ENCODE peak calls at places on chromosomes 1 and 21, in four cellular contexts. B is brain microvascular endothelial cell, P is lung, G is H1. E is an unnamed sample.

GRCh38 chr21:39885119-39885848 is 18.0 kb downstream of the PCP4 start:
- DNase-seq in P (no peak), B (no peak), G (no peak), E (no peak)

GRCh38 chr21:34670220-34670961 is 1.6 kb downstream of the CLIC6 start:
- DNase-seq in B (no peak), G (peak; percentile 73), P (no peak), E (peak; percentile 64)

GRCh38 chr1:39925727-39926342 is 24.1 kb upstream of the MYCL start:
- DNase-seq in G (no peak), P (no peak), B (no peak), E (no peak)

GRCh38 chr1:159790237-159790917 is 9.6 kb downstream of the DUSP23 start:
- DNase-seq in P (no peak), G (no peak), B (no peak), E (no peak)

GRCh38 chr1:167054531-167054930 is 35.6 kb downstream of the GPA33 start:
- DNase-seq in P (no peak), B (no peak), G (no peak), E (no peak)

GRCh38 chr1:219155140-219155539 is 18.5 kb upstream of the LYPLAL1 start:
- DNase-seq in P (no peak), G (no peak), B (peak; percentile 6), E (no peak)

GRCh38 chr1:113072141-113072756 is 749 bp upstream of the LRIG2 start:
- DNase-seq in B (no peak), G (no peak), P (no peak), E (no peak)

GRCh38 chr1:61332196-61332753 is 249.9 kb downstream of the NFIA start:
- DNase-seq in P (no peak), B (no peak), G (no peak), E (peak; percentile 51)

GRCh38 chr1:5393146-5393545 is 599.1 kb downstream of the NPHP4 start:
- DNase-seq in P (no peak), B (no peak), G (no peak), E (no peak)

GRCh38 chr1:46369542-46370213 is 24.4 kb upstream of the FAAH start:
- DNase-seq in P (no peak), G (no peak), B (no peak), E (no peak)

GRCh38 chr1:170791941-170792340 is 128.0 kb downstream of the PRRX1 start:
- DNase-seq in G (no peak), B (no peak), P (no peak), E (no peak)

GRCh38 chr1:102566182-102566581 is 542.1 kb downstream of the COL11A1 start:
- DNase-seq in B (no peak), G (no peak), P (no peak), E (no peak)

GRCh38 chr1:18110968-18111367 is 3.4 kb downstream of the IGSF21 start:
- DNase-seq in G (peak; percentile 83), B (no peak), P (no peak), E (no peak)

GRCh38 chr1:159071970-159072582 is 4.5 kb downstream of the AIM2 start:
- DNase-seq in B (peak; percentile 50), P (no peak), G (no peak), E (no peak)

GRCh38 chr1:7388488-7389185 is 382.5 kb upstream of the VAMP3 start:
- DNase-seq in B (peak; percentile 12), P (no peak), G (peak; percentile 49), E (no peak)

GRCh38 chr1:13732971-13733667 is 33.1 kb downstream of the PRDM2 start:
- DNase-seq in P (no peak), G (no peak), B (no peak), E (no peak)

GRCh38 chr1:24236170-24237045 is 49.3 kb upstream of the IFNLR1 start:
- DNase-seq in G (peak; percentile 51), P (peak; percentile 63), B (no peak), E (peak; percentile 24)

GRCh38 chr21:27371688-27372331 is 404.9 kb upstream of the ADAMTS5 start:
- DNase-seq in P (no peak), G (no peak), B (peak; percentile 77), E (no peak)

GRCh38 chr1:78833491-78833890 is 173.0 kb downstream of the ADGRL4 start:
- DNase-seq in G (no peak), P (no peak), B (peak; percentile 80), E (no peak)

GRCh38 chr1:77039739-77040138 is 172.5 kb downstream of the ST6GALNAC5 start:
- DNase-seq in G (no peak), P (peak; percentile 36), B (peak; percentile 94), E (no peak)

GRCh38 chr21:42207426-42207825 is 11.5 kb upstream of the ABCG1 start:
- DNase-seq in G (no peak), P (no peak), B (no peak), E (no peak)

GRCh38 chr1:168767885-168768584 is 39.0 kb upstream of the DPT start:
- DNase-seq in P (peak; percentile 62), G (no peak), B (peak; percentile 0), E (no peak)

GRCh38 chr1:6184083-6184783 is 4.1 kb upstream of the CHD5 start:
- DNase-seq in B (no peak), P (no peak), G (no peak), E (no peak)

GRCh38 chr1:145837658-145838057 is 7.8 kb upstream of the NUDT17 start:
- DNase-seq in P (no peak), G (no peak), B (no peak), E (no peak)

GRCh38 chr1:159889821-159890252 is 10.1 kb downstream of the CFAP45 start:
- DNase-seq in B (peak; percentile 67), P (no peak), G (no peak), E (peak; percentile 56)

GRCh38 chr1:5991784-5992033 is 516 bp downstream of the NPHP4 start:
- DNase-seq in P (no peak), B (no peak), G (peak; percentile 74), E (no peak)

GRCh38 chr1:214018605-214019268 is 31.0 kb downstream of the PROX1 start:
- DNase-seq in B (no peak), P (no peak), G (no peak), E (peak; percentile 6)

GRCh38 chr1:66333463-66334232 is 200.3 kb upstream of the SGIP1 start:
- DNase-seq in P (no peak), G (no peak), B (no peak), E (no peak)

GRCh38 chr1:40017951-40018575 is 22.5 kb upstream of the CAP1 start:
- DNase-seq in P (no peak), B (no peak), G (no peak), E (no peak)

GRCh38 chr1:235901461-235901860 is 34.8 kb upstream of the LYST start:
- DNase-seq in B (peak; percentile 45), G (no peak), P (no peak), E (no peak)

GRCh38 chr1:210447456-210448057 is 118.9 kb downstream of the HHAT start:
- DNase-seq in G (no peak), B (no peak), P (no peak), E (no peak)

GRCh38 chr1:59298178-59298583 is 1.3 kb downstream of the FGGY start:
- DNase-seq in P (no peak), B (no peak), G (no peak), E (no peak)
- H3K4me3 ChIP-seq in P (no peak overlapping the region), B (no peak overlapping the region), G (no peak overlapping the region), E (no peak overlapping the region)

GRCh38 chr1:68384321-68384813 is 65.4 kb downstream of the RPE65 start:
- DNase-seq in G (no peak), B (peak; percentile 99), P (no peak), E (no peak)
- TF ChIP-seq CTCF in G (no peak), B (peak; percentile 56), P (no peak), E (no peak)

GRCh38 chr1:207454046-207454964 is at the start of gene CR2:
- DNase-seq in B (no peak), P (peak; percentile 46), G (peak; percentile 80), E (peak; percentile 87)
- H3K27me3 ChIP-seq in B (peaks cover 55% of the 10 kb centered on the region), P (no peaks in the 10 kb centered on the region), G (peaks cover 2% of the 10 kb centered on the region), E (no peaks in the 10 kb centered on the region)

DNA sequence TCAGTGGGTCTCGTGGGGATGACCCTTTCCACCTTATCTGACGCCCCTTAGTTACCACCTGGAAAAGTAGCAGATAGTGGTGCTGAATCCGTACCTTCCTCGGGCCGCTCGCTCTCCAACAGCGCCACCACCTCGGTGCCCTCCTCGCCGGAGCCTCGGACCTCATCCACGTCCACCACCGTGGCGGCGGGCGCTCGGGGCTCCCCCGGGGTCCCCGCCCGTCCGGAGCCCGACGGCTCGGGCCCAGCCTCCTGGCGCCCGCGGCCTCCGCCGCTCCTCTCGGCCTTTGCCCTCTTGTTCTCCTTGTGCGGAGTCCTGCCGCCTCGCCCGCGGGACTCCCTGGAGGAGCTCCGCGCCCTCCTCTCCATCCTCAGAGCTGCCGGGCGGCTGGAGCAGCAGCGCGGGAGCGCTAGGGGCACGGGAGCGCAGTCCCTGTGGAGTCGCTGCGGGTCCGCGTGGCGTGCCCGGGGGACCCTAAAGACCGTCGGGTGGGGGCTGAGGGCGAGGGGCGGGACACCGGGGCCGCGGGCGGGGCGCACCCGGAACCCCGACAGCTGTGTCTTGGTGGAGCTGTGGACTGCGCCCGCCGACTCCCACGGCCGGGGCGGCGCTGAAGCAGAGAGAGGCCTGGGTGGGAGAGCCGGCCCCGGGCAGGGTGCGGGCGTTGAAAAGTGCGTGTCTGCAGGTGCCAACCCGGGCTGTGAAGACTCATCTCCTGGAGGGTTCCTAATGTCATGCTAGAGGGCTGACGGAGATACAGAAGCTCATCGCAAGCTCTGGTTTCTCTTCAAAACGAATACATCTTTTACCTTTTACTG is at the start of gene NPHS2:
- DNase-seq in P (no peak), G (peak; percentile 74), B (no peak), E (no peak)
- H3K4me3 ChIP-seq in P (no peak within 1 kb of the TSS), G (peak within 1 kb of the TSS; percentile 39), B (no peak within 1 kb of the TSS), E (no peak within 1 kb of the TSS)

DNA sequence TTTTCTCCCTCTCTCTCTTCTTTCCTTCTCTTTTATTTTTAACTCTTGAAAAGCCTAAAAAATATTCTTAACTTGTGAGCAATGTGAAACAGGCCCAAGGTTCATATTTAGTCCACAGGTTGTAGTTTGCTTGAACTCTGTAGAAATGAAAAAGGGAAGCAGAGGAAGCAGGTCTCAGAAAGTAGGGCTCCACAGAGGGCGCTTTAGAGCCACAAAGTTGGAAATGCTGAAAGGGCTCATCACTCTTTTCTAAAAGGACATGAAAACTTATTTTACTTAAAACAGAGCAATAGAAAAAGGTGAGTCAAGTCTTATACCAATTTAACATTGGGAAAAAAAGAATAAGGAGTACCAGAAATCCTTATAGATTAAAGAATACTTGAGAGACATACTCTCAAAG is 247.0 kb downstream of the USP25 start:
- DNase-seq in B (no peak), G (no peak), P (no peak), E (no peak)
- TF ChIP-seq CTCF in B (peak; percentile 61), G (peak; percentile 53), P (no peak), E (no peak)

GRCh38 chr1:188429385-188429784 is 1600.6 kb downstream of the PLA2G4A start:
- DNase-seq in P (no peak), G (no peak), B (no peak), E (no peak)

GRCh38 chr1:188420177-188420576 is 1591.4 kb downstream of the PLA2G4A start:
- DNase-seq in G (no peak), P (no peak), B (no peak), E (no peak)

GRCh38 chr1:188423088-188423487 is 1594.3 kb downstream of the PLA2G4A start:
- DNase-seq in G (no peak), B (no peak), P (no peak), E (no peak)

GRCh38 chr1:188425687-188426086 is 1596.9 kb downstream of the PLA2G4A start:
- DNase-seq in B (peak; percentile 12), G (no peak), P (no peak), E (no peak)
- H3K27me3 ChIP-seq in B (no peaks in the 10 kb centered on the region), G (no peaks in the 10 kb centered on the region), P (no peaks in the 10 kb centered on the region), E (no peaks in the 10 kb centered on the region)

E was measured in GM06990.